ENCODE peak calls at places on chromosomes 4 and X, in nine cellular contexts. U is endothelial cell of umbilical vein, X is keratinocyte, B is K562, L is PC-3, O is GM23248, Z is astrocyte, G is GM12878, D is PC-9. Q is an unnamed sample.
A peak's percentile ranks its signal among the peaks of the same experiment; 100 is the strongest.

GRCh38 chrX:14497184-14497666 is 32.1 kb upstream of the GLRA2 start:
- DNase-seq in B (no peak), Z (no peak), O (peak; percentile 31), X (no peak), D (no peak), L (no peak), G (peak; percentile 12), U (no peak), Q (no peak)

GRCh38 chrX:4451591-4451990 is 738.1 kb upstream of the PRKX start:
- DNase-seq in L (no peak), U (no peak), X (no peak), G (no peak), O (no peak), Z (no peak), D (no peak), B (no peak), Q (no peak)

GRCh38 chr4:21385706-21386105 is 562.9 kb downstream of the KCNIP4 start:
- DNase-seq in X (no peak), O (no peak), D (no peak), L (no peak), G (no peak), B (no peak), Z (no peak), U (no peak), Q (no peak)

GRCh38 chr4:75698162-75698962 is 25.2 kb upstream of the G3BP2 start:
- DNase-seq in Z (no peak), U (no peak), B (peak; percentile 44), O (no peak), L (no peak), X (no peak), D (no peak), G (peak; percentile 66), Q (no peak)

GRCh38 chrX:19174401-19175025 is 52.2 kb upstream of the ADGRG2 start:
- DNase-seq in L (peak; percentile 91), G (no peak), B (no peak), Z (peak; percentile 52), X (no peak), U (peak; percentile 2), D (peak; percentile 48), O (peak; percentile 69), Q (peak; percentile 71)

GRCh38 chr4:8394125-8394524 is 46.4 kb downstream of the ACOX3 start:
- DNase-seq in X (no peak), U (no peak), L (no peak), O (peak; percentile 66), B (no peak), D (no peak), Z (peak; percentile 68), G (no peak), Q (no peak)

GRCh38 chr4:109079731-109080130 is 222.7 kb downstream of the COL25A1 start:
- DNase-seq in U (peak; percentile 78), B (no peak), Z (peak; percentile 78), O (no peak), G (no peak), L (peak; percentile 4), X (no peak), D (no peak), Q (no peak)

GRCh38 chrX:154097003-154097596 is 417 bp downstream of the MECP2 start:
- DNase-seq in U (peak; percentile 71), D (no peak), Z (peak; percentile 27), O (peak; percentile 72), G (no peak), X (no peak), B (peak; percentile 92), L (peak; percentile 60), Q (peak; percentile 40)

GRCh38 chrX:154751121-154751668 is 318 bp upstream of the GAB3 start:
- DNase-seq in G (no peak), X (no peak), D (no peak), L (no peak), B (peak; percentile 71), O (no peak), Z (no peak), U (no peak), Q (no peak)

GRCh38 chr4:2792711-2793577 is at the start of gene SH3BP2:
- DNase-seq in X (no peak), L (peak; percentile 59), O (peak; percentile 88), B (peak; percentile 90), U (peak; percentile 69), D (no peak), G (no peak), Z (no peak), Q (peak; percentile 21)

GRCh38 chrX:134585446-134585845 is 72.8 kb downstream of the PLAC1 start:
- DNase-seq in O (no peak), L (no peak), Z (no peak), D (no peak), X (no peak), G (no peak), U (no peak), B (no peak), Q (no peak)

GRCh38 chrX:114152130-114152529 is 431.8 kb upstream of the HTR2C start:
- DNase-seq in L (peak; percentile 81), D (peak; percentile 84), X (peak; percentile 36), U (peak; percentile 59), O (peak; percentile 54), G (no peak), B (peak; percentile 44), Z (peak; percentile 50), Q (peak; percentile 25)

DNA sequence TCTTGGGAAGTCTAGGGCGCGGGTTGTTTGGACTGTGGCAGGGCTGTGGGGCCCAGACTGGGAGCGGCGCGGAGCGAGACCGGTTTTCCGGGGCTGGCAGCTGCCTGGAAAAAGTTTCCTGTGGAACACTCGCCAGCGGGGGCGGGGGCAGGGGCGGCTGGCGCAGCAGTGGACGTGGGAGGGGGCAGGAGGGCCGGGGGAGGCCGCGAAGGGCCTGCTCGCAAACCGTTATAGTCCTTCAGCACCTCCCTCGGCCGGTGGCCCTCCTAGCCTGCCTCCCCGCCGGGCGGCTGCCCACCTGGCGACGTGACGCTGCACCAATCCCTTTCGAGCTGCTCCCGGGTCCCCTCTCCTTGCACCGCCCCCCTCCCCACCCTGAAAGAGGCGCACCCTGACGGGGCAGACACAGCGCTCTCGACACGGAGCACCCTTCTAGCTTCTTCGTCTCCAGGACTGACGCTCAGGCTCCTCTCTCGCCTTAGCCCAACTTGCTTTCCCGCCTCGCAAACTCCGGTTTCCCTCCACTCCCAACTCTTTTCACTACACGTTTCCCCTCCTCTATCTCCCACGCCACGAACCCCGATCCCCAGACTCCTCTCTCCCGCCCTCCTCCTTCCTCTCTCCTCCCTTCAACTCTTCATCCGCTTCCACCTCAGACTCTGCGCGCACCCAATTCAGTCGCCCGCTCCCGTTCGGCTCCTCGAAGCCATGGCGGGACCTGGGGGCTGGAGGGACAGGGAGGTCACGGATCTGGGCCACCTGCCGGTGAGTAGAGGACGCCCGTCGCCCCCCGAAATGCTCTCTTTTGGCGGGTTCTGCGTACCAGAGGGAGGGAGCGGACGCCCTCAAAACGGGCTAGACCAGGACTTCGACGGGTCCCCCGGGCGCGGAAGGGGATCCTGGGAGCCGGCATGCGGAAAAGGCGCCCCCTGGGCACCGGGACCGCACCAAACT is at the start of gene NRK:
- DNase-seq in X (no peak), L (no peak), B (no peak), D (no peak), Z (peak; percentile 8), G (no peak), O (no peak), U (peak; percentile 31), Q (no peak)
- TF ChIP-seq EZH2 in X (no peak), L (no peak), B (no peak), D (no peak), Z (no peak), G (no peak), O (no peak), U (no peak), Q (no peak)

DNA sequence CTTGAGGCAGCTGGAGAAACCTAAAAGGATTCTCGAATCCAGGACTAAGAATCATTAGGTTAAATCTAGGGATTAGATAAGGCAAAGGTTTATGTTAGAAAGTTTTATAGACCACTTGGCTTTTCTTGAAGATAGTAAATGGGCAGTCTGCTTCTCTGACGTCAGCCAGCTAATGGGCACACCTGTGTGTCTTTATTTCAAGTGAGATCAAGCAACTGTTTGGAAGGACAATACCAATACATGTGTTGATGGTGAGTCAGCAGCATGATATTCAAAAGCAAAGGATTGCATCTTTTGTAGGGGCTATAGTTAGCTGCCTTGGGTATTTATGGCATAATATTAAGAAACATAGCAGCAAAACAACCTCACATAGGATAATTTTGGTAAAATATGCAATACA is 46.5 kb upstream of the GRPR start:
- DNase-seq in X (peak; percentile 2), U (no peak), G (no peak), O (no peak), L (no peak), D (no peak), Z (no peak), B (no peak), Q (peak; percentile 15)
- H2AFZ ChIP-seq in X (no peak overlapping the region), U (no peak overlapping the region), G (no peak overlapping the region), O (no peak overlapping the region), L (no peak overlapping the region), D (no peak overlapping the region), Z (no peak overlapping the region), B (no peak overlapping the region), Q (no peak overlapping the region)

GRCh38 chr4:133151301-133151680 is 2.2 kb downstream of the PCDH10 start:
- DNase-seq in O (peak; percentile 1), B (no peak), G (no peak), L (no peak), Z (peak; percentile 30), D (no peak), X (no peak), U (peak; percentile 59), Q (no peak)

GRCh38 chr4:133151681-133152329 is 2.7 kb downstream of the PCDH10 start:
- DNase-seq in X (no peak), Z (peak; percentile 48), B (no peak), D (no peak), G (no peak), L (no peak), O (no peak), U (peak; percentile 73), Q (no peak)

GRCh38 chr4:133149932-133150642 is 993 bp downstream of the PCDH10 start:
- DNase-seq in D (no peak), B (no peak), O (no peak), U (peak; percentile 59), L (no peak), G (no peak), X (no peak), Z (no peak), Q (no peak)

GRCh38 chr4:133149364-133149695 is 236 bp downstream of the PCDH10 start:
- DNase-seq in Z (no peak), X (no peak), B (no peak), L (no peak), D (no peak), G (no peak), U (no peak), O (no peak), Q (no peak)

GRCh38 chr4:133150643-133151300 is 1.7 kb downstream of the PCDH10 start:
- DNase-seq in U (peak; percentile 58), O (peak; percentile 4), G (no peak), Z (peak; percentile 42), B (no peak), D (no peak), X (no peak), L (no peak), Q (no peak)
- TF ChIP-seq EZH2 in U (no peak), O (no peak), G (no peak), Z (peak; percentile 51), B (no peak), D (no peak), X (peak; percentile 55), L (no peak), Q (peak; percentile 78)

DNA sequence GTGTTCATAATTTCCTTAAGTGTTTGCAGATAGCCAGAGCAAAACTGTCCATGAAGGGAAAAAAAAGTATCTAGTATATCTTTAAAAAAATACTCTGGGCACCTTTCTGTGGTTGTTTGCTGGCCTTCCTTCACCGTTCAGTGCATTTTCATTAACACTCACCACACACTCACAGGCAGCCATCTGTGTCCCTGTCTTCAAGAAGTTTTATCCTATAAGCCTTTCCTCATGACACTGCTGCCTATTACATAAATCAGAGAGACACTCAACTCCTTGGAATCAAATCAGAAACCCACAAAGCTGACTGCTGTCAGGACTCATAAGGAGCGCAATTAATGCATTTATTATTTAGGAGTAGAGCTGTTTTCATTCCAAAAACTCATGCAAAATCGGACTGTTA is 1720.2 kb downstream of the PCDH7 start:
- DNase-seq in Z (no peak), U (no peak), B (no peak), G (no peak), X (no peak), O (no peak), D (no peak), L (no peak), Q (no peak)
- H2AFZ ChIP-seq in Z (no peak overlapping the region), U (no peak overlapping the region), B (no peak overlapping the region), G (no peak overlapping the region), X (no peak overlapping the region), O (no peak overlapping the region), D (peak overlapping the region; percentile 27), L (no peak overlapping the region), Q (no peak overlapping the region)

Q was measured in mammary epithelial cell.